ENCODE peak calls at places on chromosome 18, in six cellular contexts. B is psoas muscle; A is HepG2; F is PC-3; J is CD8-positive, alpha-beta T cell; V is IMR-90. N is an unnamed sample.

GRCh38 chr18:59769105-59769865 is 72.1 kb upstream of the CCBE1 start:
- DNase-seq in J (no peak), V (peak; percentile 36), A (no peak), B (no peak), F (no peak), N (no peak)

GRCh38 chr18:3213231-3214059 is 6.3 kb downstream of the MYOM1 start:
- DNase-seq in F (no peak), V (no peak), A (no peak), B (no peak), J (no peak), N (no peak)

GRCh38 chr18:10536270-10536669 is 10.4 kb downstream of the NAPG start:
- DNase-seq in V (peak; percentile 44), F (peak; percentile 70), A (no peak), B (no peak), J (no peak), N (no peak)

GRCh38 chr18:12154356-12154755 is 60.7 kb downstream of the ANKRD62 start:
- DNase-seq in V (no peak), B (no peak), F (no peak), J (no peak), A (no peak), N (no peak)

GRCh38 chr18:23929362-23929940 is 85.1 kb upstream of the TTC39C start:
- DNase-seq in B (no peak), V (no peak), F (no peak), A (no peak), J (no peak), N (no peak)

GRCh38 chr18:56196495-56197225 is 441.7 kb downstream of the TXNL1 start:
- DNase-seq in F (no peak), V (peak; percentile 42), B (no peak), J (no peak), A (no peak), N (no peak)

GRCh38 chr18:13256444-13257305 is 38.1 kb downstream of the LDLRAD4 start:
- DNase-seq in J (no peak), A (no peak), F (no peak), V (no peak), B (no peak), N (no peak)

GRCh38 chr18:71028285-71028762 is 739.5 kb downstream of the SOCS6 start:
- DNase-seq in J (no peak), V (no peak), A (no peak), B (no peak), F (peak; percentile 23), N (no peak)

GRCh38 chr18:10405014-10405493 is 49.4 kb upstream of the APCDD1 start:
- DNase-seq in V (no peak), B (no peak), J (no peak), A (no peak), F (no peak), N (no peak)

GRCh38 chr18:59823611-59824195 is 76.1 kb upstream of the PMAIP1 start:
- DNase-seq in J (no peak), A (peak; percentile 60), F (peak; percentile 92), B (peak; percentile 38), V (peak; percentile 80), N (peak; percentile 13)

GRCh38 chr18:63356272-63356896 is 10.6 kb downstream of the KDSR start:
- DNase-seq in J (no peak), V (no peak), B (no peak), A (no peak), F (no peak), N (no peak)
- H3K36me3 ChIP-seq in J (peaks cover 16% of the 10 kb centered on the region), V (peaks cover 51% of the 10 kb centered on the region), B (peaks cover 99% of the 10 kb centered on the region), A (peaks cover 20% of the 10 kb centered on the region), F (peaks cover 24% of the 10 kb centered on the region), N (peaks cover 44% of the 10 kb centered on the region)

GRCh38 chr18:21741511-21742322 is 1.1 kb downstream of the MIB1 start:
- DNase-seq in A (no peak), V (peak; percentile 9), F (no peak), J (no peak), B (peak; percentile 44), N (no peak)
- TF ChIP-seq CTCF in A (peak; percentile 42), V (no peak), F (no peak), J (no peak), B (no peak), N (no peak)

DNA sequence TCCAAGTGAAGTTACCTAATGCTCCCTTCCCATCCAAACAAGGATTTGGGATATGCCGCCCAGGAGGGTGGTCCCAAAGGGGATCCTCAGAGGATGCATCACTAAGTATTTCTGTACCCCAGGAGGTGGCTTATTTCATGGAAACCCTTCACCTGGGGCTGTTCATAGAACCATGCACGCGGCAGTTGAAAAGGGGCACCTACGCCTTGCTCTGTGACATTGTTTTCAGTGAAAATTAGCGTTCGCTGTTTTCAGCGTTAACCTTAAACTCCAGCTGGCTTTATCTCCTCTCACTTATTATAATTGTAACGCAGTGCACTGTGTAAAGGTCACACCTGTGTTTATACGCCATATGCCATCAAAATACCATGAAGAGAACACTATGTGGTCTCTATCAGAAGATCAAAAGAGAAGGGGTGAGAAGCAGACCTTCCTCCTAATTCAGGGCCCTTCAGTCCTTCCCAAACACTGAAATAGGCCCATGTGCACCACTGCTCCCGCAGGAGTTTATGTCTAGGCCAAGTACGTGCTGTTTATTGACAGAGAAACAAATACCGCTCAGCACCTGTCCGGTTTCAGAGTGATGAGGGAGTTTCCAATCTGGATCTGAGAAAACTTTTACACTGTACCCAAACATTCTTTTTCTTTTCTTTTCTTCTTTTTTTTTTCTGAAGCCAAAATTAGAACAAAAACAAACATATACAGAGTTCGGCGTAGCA is 162.1 kb downstream of the BCL2 start:
- DNase-seq in A (no peak), V (no peak), J (no peak), F (no peak), B (no peak), N (no peak)
- H3K36me3 ChIP-seq in A (no peaks in the 10 kb centered on the region), V (no peaks in the 10 kb centered on the region), J (no peaks in the 10 kb centered on the region), F (no peaks in the 10 kb centered on the region), B (no peaks in the 10 kb centered on the region), N (no peaks in the 10 kb centered on the region)

GRCh38 chr18:21851327-21851961 is 110.9 kb downstream of the MIB1 start:
- DNase-seq in A (no peak), V (peak; percentile 11), F (peak; percentile 31), B (no peak), J (no peak), N (no peak)
- TF ChIP-seq CTCF in A (peak; percentile 38), V (peak; percentile 38), F (peak; percentile 47), B (peak; percentile 65), J (peak; percentile 50), N (no peak)

DNA sequence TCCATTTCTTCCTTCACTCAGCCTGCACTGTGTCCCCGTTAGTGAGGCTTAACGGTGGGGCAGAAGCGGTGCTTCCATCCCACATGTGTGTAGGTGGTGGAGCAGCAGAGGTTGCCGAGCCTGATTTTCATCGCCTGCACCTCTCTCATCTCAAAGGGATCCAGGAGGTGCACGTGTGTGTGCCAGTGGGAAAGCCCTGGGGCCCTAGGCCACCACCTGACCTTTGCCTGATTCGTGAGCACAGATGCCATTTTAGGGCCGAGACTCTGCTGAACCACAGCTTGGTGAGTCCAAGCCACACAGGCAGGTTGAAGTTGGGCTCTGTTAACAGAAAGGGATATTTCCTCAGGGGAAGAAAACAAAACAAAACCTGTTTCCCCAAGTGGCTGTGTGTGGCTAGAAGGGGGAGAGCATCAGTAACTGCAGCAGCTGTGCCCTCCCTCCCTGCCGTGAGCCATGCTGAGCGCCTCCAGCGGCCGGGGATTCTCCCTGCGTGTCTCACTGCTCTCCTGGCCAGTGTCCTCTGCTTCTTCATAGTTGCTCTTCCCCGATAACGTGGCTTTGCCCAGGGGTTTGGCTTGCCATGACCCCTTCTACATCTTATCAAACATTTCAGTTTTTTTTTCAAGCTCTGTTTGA is 81.5 kb downstream of the MAPRE2 start:
- DNase-seq in V (no peak), J (no peak), A (no peak), B (peak; percentile 60), F (no peak), N (no peak)
- H3K36me3 ChIP-seq in V (peaks cover 3% of the 10 kb centered on the region), J (peaks cover 10% of the 10 kb centered on the region), A (peaks cover 7% of the 10 kb centered on the region), B (peaks cover 14% of the 10 kb centered on the region), F (no peaks in the 10 kb centered on the region), N (no peaks in the 10 kb centered on the region)

DNA sequence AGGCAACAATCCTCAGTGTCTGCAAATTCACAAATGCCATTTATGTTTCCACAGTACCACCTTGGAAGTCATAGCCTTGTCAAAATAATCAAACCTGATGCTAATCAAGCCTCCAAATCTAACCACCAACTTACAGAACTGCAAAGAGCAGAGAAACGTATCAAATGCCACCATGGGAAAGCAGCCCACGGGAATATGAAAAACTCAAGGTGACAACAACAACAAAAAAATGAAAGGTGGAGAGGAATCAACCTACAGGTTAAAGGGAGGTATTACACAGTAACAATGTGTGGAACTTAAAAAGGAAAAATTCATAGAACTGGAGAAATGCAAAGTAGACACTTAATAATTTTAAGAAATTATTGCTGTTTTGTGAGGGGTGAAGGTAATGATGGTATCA is 46.7 kb downstream of the CD226 start:
- DNase-seq in V (no peak), F (no peak), B (no peak), A (no peak), J (no peak), N (no peak)
- TF ChIP-seq CTCF in V (no peak), F (peak; percentile 37), B (no peak), A (no peak), J (no peak), N (no peak)

GRCh38 chr18:21557607-21558253 is 42.8 kb downstream of the ESCO1 start:
- DNase-seq in F (no peak), V (no peak), A (no peak), B (no peak), J (no peak), N (peak; percentile 7)

DNA sequence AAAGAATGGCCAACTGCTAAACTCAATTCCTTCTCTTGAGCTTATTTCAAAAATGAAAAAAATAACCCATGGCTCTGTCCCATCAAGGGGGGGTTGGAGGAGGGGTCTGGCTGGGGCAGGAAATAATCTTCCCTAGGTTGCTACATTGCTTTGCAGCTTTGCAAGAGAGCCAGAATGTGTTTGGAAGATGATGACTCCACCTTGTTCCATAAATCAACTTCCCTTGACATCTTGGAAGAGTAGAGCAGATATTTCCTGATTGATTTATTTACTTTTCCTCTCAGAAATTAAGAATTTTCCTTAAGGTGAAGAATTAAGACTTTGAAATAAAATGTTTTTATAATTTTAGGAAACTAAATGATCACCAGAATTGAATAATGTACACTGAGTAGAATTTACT is 41.3 kb downstream of the ESCO1 start:
- DNase-seq in J (no peak), A (no peak), V (no peak), B (no peak), F (no peak), N (no peak)
- H3K36me3 ChIP-seq in J (peaks cover 21% of the 10 kb centered on the region), A (peaks cover 4% of the 10 kb centered on the region), V (peaks cover 22% of the 10 kb centered on the region), B (peaks cover 91% of the 10 kb centered on the region), F (peaks cover 29% of the 10 kb centered on the region), N (peaks cover 8% of the 10 kb centered on the region)

GRCh38 chr18:54003195-54003594 is 221.3 kb downstream of the MBD2 start:
- DNase-seq in A (no peak), J (no peak), B (no peak), F (no peak), V (no peak), N (no peak)

DNA sequence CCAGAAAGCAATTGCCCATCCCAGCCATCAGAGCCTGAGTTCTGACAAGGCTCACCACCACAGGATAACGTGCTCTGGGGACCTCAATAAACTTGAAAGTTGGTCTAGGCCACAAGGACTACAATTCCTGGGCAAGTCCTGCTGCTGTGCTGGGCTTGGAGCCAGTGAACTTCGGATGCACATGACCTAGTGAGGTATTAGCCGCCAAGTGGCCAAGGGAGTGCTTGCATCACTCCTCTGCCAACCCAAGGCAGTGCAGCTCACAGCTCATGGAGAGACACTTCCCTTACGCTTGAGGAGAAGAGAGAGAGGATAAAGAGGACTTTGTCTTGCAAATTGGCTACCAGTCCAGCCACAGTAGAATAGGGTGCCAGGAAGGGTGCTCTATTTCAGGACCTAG is 219.6 kb downstream of the MBD2 start:
- DNase-seq in J (no peak), B (no peak), A (peak; percentile 1), F (peak; percentile 28), V (no peak), N (no peak)
- TF ChIP-seq CTCF in J (no peak), B (no peak), A (no peak), F (peak; percentile 32), V (no peak), N (no peak)